ENCODE peak calls at places on chromosomes 2 and 18, in seven cellular contexts. One of them, this sample, is unnamed.

GRCh38 chr2:8096484-8096883 is 585.4 kb upstream of the ID2 start:
- DNase-seq in fibroblast of the aortic adventitia: no peak
- DNase-seq in dorsolateral prefrontal cortex: no peak
- DNase-seq in AG10803: no peak
- DNase-seq in HCT116: no peak
- DNase-seq in AG04450: no peak
- DNase-seq in fibroblast of mammary gland: no peak
- DNase-seq in this sample: no peak

GRCh38 chr18:46636040-46636630 is 20.9 kb downstream of the LOXHD1 start:
- DNase-seq in fibroblast of the aortic adventitia: no peak
- DNase-seq in dorsolateral prefrontal cortex: no peak
- DNase-seq in AG10803: no peak
- DNase-seq in HCT116: no peak
- DNase-seq in AG04450: no peak
- DNase-seq in fibroblast of mammary gland: no peak
- DNase-seq in this sample: no peak

GRCh38 chr2:219769044-219770030 is 141.9 kb downstream of the SLC4A3 start:
- DNase-seq in fibroblast of the aortic adventitia: peak; percentile 69
- DNase-seq in dorsolateral prefrontal cortex: no peak
- DNase-seq in AG10803: peak; percentile 12
- DNase-seq in HCT116: no peak
- DNase-seq in AG04450: peak; percentile 1
- DNase-seq in fibroblast of mammary gland: peak; percentile 46
- DNase-seq in this sample: no peak

GRCh38 chr2:55155764-55156221 is 76.3 kb downstream of the CLHC1 start:
- DNase-seq in fibroblast of the aortic adventitia: peak; percentile 79
- DNase-seq in dorsolateral prefrontal cortex: no peak
- DNase-seq in AG10803: peak; percentile 91
- DNase-seq in HCT116: no peak
- DNase-seq in AG04450: no peak
- DNase-seq in fibroblast of mammary gland: peak; percentile 53
- DNase-seq in this sample: no peak

GRCh38 chr2:19312949-19313348 is 45.5 kb downstream of the OSR1 start:
- DNase-seq in fibroblast of the aortic adventitia: peak; percentile 57
- DNase-seq in dorsolateral prefrontal cortex: no peak
- DNase-seq in AG10803: peak; percentile 49
- DNase-seq in HCT116: peak; percentile 4
- DNase-seq in AG04450: peak; percentile 4
- DNase-seq in fibroblast of mammary gland: peak; percentile 61
- DNase-seq in this sample: no peak

GRCh38 chr2:98378901-98379300 is 32.6 kb downstream of the CNGA3 start:
- DNase-seq in fibroblast of the aortic adventitia: peak; percentile 78
- DNase-seq in dorsolateral prefrontal cortex: no peak
- DNase-seq in AG10803: peak; percentile 65
- DNase-seq in HCT116: no peak
- DNase-seq in AG04450: no peak
- DNase-seq in fibroblast of mammary gland: peak; percentile 58
- DNase-seq in this sample: peak; percentile 78

GRCh38 chr2:47069628-47070154 is 85.4 kb downstream of the STPG4 start:
- DNase-seq in fibroblast of the aortic adventitia: peak; percentile 85
- DNase-seq in dorsolateral prefrontal cortex: peak; percentile 79
- DNase-seq in AG10803: peak; percentile 96
- DNase-seq in HCT116: peak; percentile 82
- DNase-seq in AG04450: no peak
- DNase-seq in fibroblast of mammary gland: no peak
- DNase-seq in this sample: peak; percentile 85

GRCh38 chr2:158968396-158969161 is at the start of gene TANC1:
- DNase-seq in fibroblast of the aortic adventitia: peak; percentile 86
- DNase-seq in dorsolateral prefrontal cortex: peak; percentile 89
- DNase-seq in AG10803: peak; percentile 93
- DNase-seq in HCT116: peak; percentile 74
- DNase-seq in AG04450: peak; percentile 72
- DNase-seq in fibroblast of mammary gland: peak; percentile 85
- DNase-seq in this sample: peak; percentile 93

GRCh38 chr18:80112623-80113248 is 3.7 kb downstream of the ADNP2 start:
- DNase-seq in fibroblast of the aortic adventitia: peak; percentile 20
- DNase-seq in dorsolateral prefrontal cortex: no peak
- DNase-seq in AG10803: no peak
- DNase-seq in HCT116: no peak
- DNase-seq in AG04450: no peak
- DNase-seq in fibroblast of mammary gland: no peak
- DNase-seq in this sample: no peak

GRCh38 chr2:207397917-207398655 is 131.7 kb upstream of the CREB1 start:
- DNase-seq in fibroblast of the aortic adventitia: no peak
- DNase-seq in dorsolateral prefrontal cortex: no peak
- DNase-seq in AG10803: peak; percentile 24
- DNase-seq in HCT116: no peak
- DNase-seq in AG04450: no peak
- DNase-seq in fibroblast of mammary gland: no peak
- DNase-seq in this sample: no peak

GRCh38 chr2:43370146-43370545 is 143.7 kb upstream of the ZFP36L2 start:
- DNase-seq in fibroblast of the aortic adventitia: no peak
- DNase-seq in dorsolateral prefrontal cortex: no peak
- DNase-seq in AG10803: no peak
- DNase-seq in HCT116: no peak
- DNase-seq in AG04450: no peak
- DNase-seq in fibroblast of mammary gland: peak; percentile 26
- DNase-seq in this sample: no peak

GRCh38 chr2:1628893-1629292 is 115.4 kb downstream of the PXDN start:
- DNase-seq in fibroblast of the aortic adventitia: peak; percentile 84
- DNase-seq in dorsolateral prefrontal cortex: no peak
- DNase-seq in AG10803: peak; percentile 80
- DNase-seq in HCT116: no peak
- DNase-seq in AG04450: no peak
- DNase-seq in fibroblast of mammary gland: peak; percentile 91
- DNase-seq in this sample: peak; percentile 81

GRCh38 chr18:9740076-9740475 is 32.0 kb downstream of the RAB31 start:
- DNase-seq in fibroblast of the aortic adventitia: no peak
- DNase-seq in dorsolateral prefrontal cortex: no peak
- DNase-seq in AG10803: no peak
- DNase-seq in HCT116: no peak
- DNase-seq in AG04450: no peak
- DNase-seq in fibroblast of mammary gland: no peak
- DNase-seq in this sample: no peak

GRCh38 chr2:25983735-25984134 is 1.4 kb upstream of the KIF3C start:
- DNase-seq in fibroblast of the aortic adventitia: no peak
- DNase-seq in dorsolateral prefrontal cortex: no peak
- DNase-seq in AG10803: no peak
- DNase-seq in HCT116: no peak
- DNase-seq in AG04450: no peak
- DNase-seq in fibroblast of mammary gland: no peak
- DNase-seq in this sample: no peak

GRCh38 chr2:97857553-97857952 is 138.2 kb downstream of the TMEM131 start:
- DNase-seq in fibroblast of the aortic adventitia: no peak
- DNase-seq in dorsolateral prefrontal cortex: no peak
- DNase-seq in AG10803: no peak
- DNase-seq in HCT116: no peak
- DNase-seq in AG04450: no peak
- DNase-seq in fibroblast of mammary gland: no peak
- DNase-seq in this sample: no peak

GRCh38 chr2:13056259-13056843 is 339.6 kb downstream of the TRIB2 start:
- DNase-seq in fibroblast of the aortic adventitia: peak; percentile 42
- DNase-seq in dorsolateral prefrontal cortex: no peak
- DNase-seq in AG10803: peak; percentile 11
- DNase-seq in HCT116: no peak
- DNase-seq in AG04450: no peak
- DNase-seq in fibroblast of mammary gland: peak; percentile 30
- DNase-seq in this sample: no peak

GRCh38 chr18:73577365-73577764 is 570.3 kb downstream of the FBXO15 start:
- DNase-seq in fibroblast of the aortic adventitia: peak; percentile 43
- DNase-seq in dorsolateral prefrontal cortex: no peak
- DNase-seq in AG10803: peak; percentile 37
- DNase-seq in HCT116: no peak
- DNase-seq in AG04450: peak; percentile 6
- DNase-seq in fibroblast of mammary gland: peak; percentile 59
- DNase-seq in this sample: no peak

GRCh38 chr2:40416486-40416885 is 35.4 kb downstream of the SLC8A1 start:
- DNase-seq in fibroblast of the aortic adventitia: peak; percentile 24
- DNase-seq in dorsolateral prefrontal cortex: no peak
- DNase-seq in AG10803: peak; percentile 64
- DNase-seq in HCT116: no peak
- DNase-seq in AG04450: no peak
- DNase-seq in fibroblast of mammary gland: peak; percentile 45
- DNase-seq in this sample: no peak

GRCh38 chr2:144414324-144414845 is 105.5 kb downstream of the ZEB2 start:
- DNase-seq in fibroblast of the aortic adventitia: peak; percentile 95
- DNase-seq in dorsolateral prefrontal cortex: no peak
- DNase-seq in AG10803: peak; percentile 97
- DNase-seq in HCT116: no peak
- DNase-seq in AG04450: peak; percentile 80
- DNase-seq in fibroblast of mammary gland: peak; percentile 99
- DNase-seq in this sample: peak; percentile 54

GRCh38 chr2:130341562-130342019 is 1.1 kb upstream of the IMP4 start:
- DNase-seq in fibroblast of the aortic adventitia: no peak
- DNase-seq in dorsolateral prefrontal cortex: no peak
- DNase-seq in AG10803: no peak
- DNase-seq in HCT116: no peak
- DNase-seq in AG04450: no peak
- DNase-seq in fibroblast of mammary gland: peak; percentile 3
- DNase-seq in this sample: no peak

GRCh38 chr2:21044694-21045371 is 960 bp upstream of the APOB start:
- DNase-seq in fibroblast of the aortic adventitia: no peak
- DNase-seq in dorsolateral prefrontal cortex: no peak
- DNase-seq in AG10803: no peak
- DNase-seq in HCT116: no peak
- DNase-seq in AG04450: no peak
- DNase-seq in fibroblast of mammary gland: no peak
- DNase-seq in this sample: no peak

GRCh38 chr2:126769118-126769517 is 113.2 kb downstream of the GYPC start:
- DNase-seq in fibroblast of the aortic adventitia: no peak
- DNase-seq in dorsolateral prefrontal cortex: no peak
- DNase-seq in AG10803: no peak
- DNase-seq in HCT116: no peak
- DNase-seq in AG04450: no peak
- DNase-seq in fibroblast of mammary gland: no peak
- DNase-seq in this sample: no peak
- TF ChIP-seq CTCF in fibroblast of the aortic adventitia: no peak
- TF ChIP-seq CTCF in dorsolateral prefrontal cortex: no peak
- TF ChIP-seq CTCF in AG10803: no peak
- TF ChIP-seq CTCF in HCT116: peak; percentile 10
- TF ChIP-seq CTCF in AG04450: peak; percentile 5
- TF ChIP-seq CTCF in fibroblast of mammary gland: no peak
- TF ChIP-seq CTCF in this sample: no peak

GRCh38 chr2:30820381-30821055 is 13.3 kb upstream of the CAPN13 start:
- DNase-seq in fibroblast of the aortic adventitia: no peak
- DNase-seq in dorsolateral prefrontal cortex: no peak
- DNase-seq in AG10803: no peak
- DNase-seq in HCT116: no peak
- DNase-seq in AG04450: no peak
- DNase-seq in fibroblast of mammary gland: no peak
- DNase-seq in this sample: no peak
- H3K4me3 ChIP-seq in fibroblast of the aortic adventitia: no peak overlapping the region
- H3K4me3 ChIP-seq in dorsolateral prefrontal cortex: no peak overlapping the region
- H3K4me3 ChIP-seq in AG10803: no peak overlapping the region
- H3K4me3 ChIP-seq in HCT116: no peak overlapping the region
- H3K4me3 ChIP-seq in AG04450: no peak overlapping the region
- H3K4me3 ChIP-seq in fibroblast of mammary gland: no peak overlapping the region
- H3K4me3 ChIP-seq in this sample: no peak overlapping the region

GRCh38 chr2:68589963-68590362 is 53.4 kb upstream of the PROKR1 start:
- DNase-seq in fibroblast of the aortic adventitia: no peak
- DNase-seq in dorsolateral prefrontal cortex: no peak
- DNase-seq in AG10803: no peak
- DNase-seq in HCT116: no peak
- DNase-seq in AG04450: no peak
- DNase-seq in fibroblast of mammary gland: no peak
- DNase-seq in this sample: no peak

GRCh38 chr2:68594041-68594440 is 49.3 kb upstream of the PROKR1 start:
- DNase-seq in fibroblast of the aortic adventitia: no peak
- DNase-seq in dorsolateral prefrontal cortex: no peak
- DNase-seq in AG10803: no peak
- DNase-seq in HCT116: no peak
- DNase-seq in AG04450: no peak
- DNase-seq in fibroblast of mammary gland: no peak
- DNase-seq in this sample: no peak

GRCh38 chr2:68591225-68591624 is 52.2 kb upstream of the PROKR1 start:
- DNase-seq in fibroblast of the aortic adventitia: no peak
- DNase-seq in dorsolateral prefrontal cortex: no peak
- DNase-seq in AG10803: no peak
- DNase-seq in HCT116: no peak
- DNase-seq in AG04450: no peak
- DNase-seq in fibroblast of mammary gland: no peak
- DNase-seq in this sample: no peak

GRCh38 chr2:68590702-68591101 is 52.7 kb upstream of the PROKR1 start:
- DNase-seq in fibroblast of the aortic adventitia: no peak
- DNase-seq in dorsolateral prefrontal cortex: no peak
- DNase-seq in AG10803: no peak
- DNase-seq in HCT116: no peak
- DNase-seq in AG04450: no peak
- DNase-seq in fibroblast of mammary gland: no peak
- DNase-seq in this sample: no peak

GRCh38 chr2:68594674-68595492 is 48.5 kb upstream of the PROKR1 start:
- DNase-seq in fibroblast of the aortic adventitia: peak; percentile 63
- DNase-seq in dorsolateral prefrontal cortex: no peak
- DNase-seq in AG10803: peak; percentile 49
- DNase-seq in HCT116: peak; percentile 31
- DNase-seq in AG04450: peak; percentile 3
- DNase-seq in fibroblast of mammary gland: peak; percentile 49
- DNase-seq in this sample: peak; percentile 36
- TF ChIP-seq CTCF in fibroblast of the aortic adventitia: peak; percentile 96
- TF ChIP-seq CTCF in dorsolateral prefrontal cortex: peak; percentile 63
- TF ChIP-seq CTCF in AG10803: peak; percentile 94
- TF ChIP-seq CTCF in HCT116: peak; percentile 88
- TF ChIP-seq CTCF in AG04450: peak; percentile 92
- TF ChIP-seq CTCF in fibroblast of mammary gland: peak; percentile 89
- TF ChIP-seq CTCF in this sample: peak; percentile 47

GRCh38 chr18:34710430-34711386 is 610 bp downstream of the DTNA start:
- DNase-seq in fibroblast of the aortic adventitia: peak; percentile 66
- DNase-seq in dorsolateral prefrontal cortex: no peak
- DNase-seq in AG10803: peak; percentile 89
- DNase-seq in HCT116: no peak
- DNase-seq in AG04450: no peak
- DNase-seq in fibroblast of mammary gland: peak; percentile 77
- DNase-seq in this sample: no peak
- H3K4me3 ChIP-seq in fibroblast of the aortic adventitia: peak overlapping the region; percentile 54
- H3K4me3 ChIP-seq in dorsolateral prefrontal cortex: peak overlapping the region; percentile 34
- H3K4me3 ChIP-seq in AG10803: peak overlapping the region; percentile 48
- H3K4me3 ChIP-seq in HCT116: no peak overlapping the region
- H3K4me3 ChIP-seq in AG04450: peak overlapping the region; percentile 59
- H3K4me3 ChIP-seq in fibroblast of mammary gland: peak overlapping the region; percentile 52
- H3K4me3 ChIP-seq in this sample: no peak overlapping the region

DNA sequence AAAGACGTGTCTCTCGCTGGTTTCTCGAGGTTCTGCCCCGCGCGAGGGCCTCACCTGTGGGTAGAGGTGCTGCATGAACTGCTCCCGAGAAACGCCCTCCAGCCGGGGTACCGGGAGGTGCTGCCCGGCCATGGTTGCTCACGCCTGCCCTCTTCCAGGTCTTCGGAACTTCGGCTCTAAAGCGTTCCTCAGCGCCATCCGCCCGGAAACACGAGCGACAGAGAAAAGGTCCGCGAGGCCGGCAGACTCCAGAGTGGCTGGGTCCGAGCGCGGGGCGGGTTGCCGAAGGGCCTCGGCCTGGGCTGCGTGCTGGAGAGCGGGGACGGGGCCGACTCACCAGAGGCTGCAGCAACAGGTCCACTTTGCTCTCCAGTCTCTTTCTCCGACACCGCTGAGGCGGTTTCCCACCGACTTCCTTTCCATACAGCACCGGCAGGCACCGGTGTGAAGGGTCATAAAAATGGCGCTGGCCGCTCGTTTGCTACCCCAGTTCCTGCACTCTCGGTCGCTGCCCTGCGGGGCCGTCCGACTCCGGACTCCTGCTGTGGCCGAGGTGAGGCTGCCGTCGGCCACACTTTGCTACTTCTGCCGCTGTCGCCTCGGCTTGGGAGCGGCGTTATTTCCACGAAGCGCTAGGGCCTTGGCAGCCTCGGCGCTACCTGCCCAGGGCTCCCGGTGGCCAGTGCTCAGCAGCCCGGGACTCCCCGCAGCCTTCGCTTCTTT is at the start of the genes MAIP1 and TYW5:
- DNase-seq in fibroblast of the aortic adventitia: peak; percentile 87
- DNase-seq in dorsolateral prefrontal cortex: peak; percentile 85
- DNase-seq in AG10803: peak; percentile 84
- DNase-seq in HCT116: peak; percentile 79
- DNase-seq in AG04450: peak; percentile 65
- DNase-seq in fibroblast of mammary gland: peak; percentile 80
- DNase-seq in this sample: peak; percentile 84
- TF ChIP-seq CTCF in fibroblast of the aortic adventitia: peak; percentile 35
- TF ChIP-seq CTCF in dorsolateral prefrontal cortex: peak; percentile 47
- TF ChIP-seq CTCF in AG10803: peak; percentile 19
- TF ChIP-seq CTCF in HCT116: peak; percentile 6
- TF ChIP-seq CTCF in AG04450: peak; percentile 42
- TF ChIP-seq CTCF in fibroblast of mammary gland: no peak
- TF ChIP-seq CTCF in this sample: no peak

This sample was measured in lung.